ENCODE peak calls at places on chromosome 9, in four cellular contexts. P is activated CD4-positive, alpha-beta T cell treated with anti-CD3 and anti-CD28 coated beads, Interleukin-2, amount 50 U/mL, for 48 hours; U is left cardiac atrium; X is nucleus accumbens. H is an unnamed sample.

GRCh38 chr9:28808042-28808441 is 1234.8 kb upstream of the C9orf72 start:
- DNase-seq in P (no peak), U (no peak), X (no peak), H (peak)

GRCh38 chr9:2459756-2460155 is 161.8 kb upstream of the VLDLR start:
- DNase-seq in P (no peak), U (no peak), X (peak), H (no peak)

GRCh38 chr9:137303031-137303892 is 1.2 kb upstream of the NRARP start:
- DNase-seq in P (no peak), U (peak), X (no peak), H (peak)

GRCh38 chr9:112037281-112038016 is 137.6 kb downstream of the SUSD1 start:
- DNase-seq in P (peak), U (no peak), X (no peak), H (no peak)

GRCh38 chr9:88237454-88238280 is 99.4 kb upstream of the SPATA31C2 start:
- DNase-seq in P (no peak), U (no peak), X (no peak), H (no peak)

GRCh38 chr9:126719677-126720435 is 85.0 kb upstream of the ZBTB43 start:
- DNase-seq in P (peak), U (peak), X (peak), H (peak)

GRCh38 chr9:562330-562729 is 279.2 kb upstream of the DMRT1 start:
- DNase-seq in P (no peak), U (no peak), X (no peak), H (no peak)

GRCh38 chr9:36191290-36191645 is 547 bp downstream of the CLTA start:
- DNase-seq in P (peak), U (peak), X (peak), H (peak)

GRCh38 chr9:686381-686813 is 155.1 kb upstream of the DMRT1 start:
- DNase-seq in P (no peak), U (peak), X (no peak), H (no peak)

GRCh38 chr9:14097215-14097614 is 216.7 kb downstream of the NFIB start:
- DNase-seq in P (no peak), U (no peak), X (no peak), H (peak)

GRCh38 chr9:137605146-137606004 is at the start of gene ARRDC1:
- DNase-seq in P (peak), U (peak), X (peak), H (peak)

GRCh38 chr9:125437771-125438221 is 176.2 kb downstream of the GAPVD1 start:
- DNase-seq in P (no peak), U (no peak), X (no peak), H (no peak)

GRCh38 chr9:109273869-109274268 is 47.0 kb downstream of the EPB41L4B start:
- DNase-seq in P (no peak), U (no peak), X (no peak), H (no peak)

GRCh38 chr9:5577225-5577624 is 51.7 kb upstream of the RIC1 start:
- DNase-seq in P (no peak), U (no peak), X (no peak), H (no peak)

GRCh38 chr9:130199605-130200004 is 27.4 kb downstream of the NCS1 start:
- DNase-seq in P (no peak), U (no peak), X (no peak), H (no peak)

GRCh38 chr9:115333671-115334070 is 215.7 kb upstream of the TNC start:
- DNase-seq in P (no peak), U (no peak), X (no peak), H (no peak)

GRCh38 chr9:127862075-127863011 is 7.9 kb upstream of the ENG start:
- DNase-seq in P (peak), U (peak), X (peak), H (no peak)

GRCh38 chr9:7320139-7320538 is 479.4 kb downstream of the DMAC1 start:
- DNase-seq in P (no peak), U (no peak), X (no peak), H (no peak)

GRCh38 chr9:93598647-93599241 is 22.4 kb downstream of the PHF2 start:
- DNase-seq in P (no peak), U (no peak), X (no peak), H (no peak)

GRCh38 chr9:79757906-79758669 is 186.3 kb downstream of the TLE4 start:
- DNase-seq in P (no peak), U (no peak), X (no peak), H (peak)

GRCh38 chr9:4760122-4760521 is 19.1 kb upstream of the AK3 start:
- DNase-seq in P (no peak), U (no peak), X (no peak), H (no peak)

GRCh38 chr9:117060963-117061362 is 353.9 kb downstream of the ASTN2 start:
- DNase-seq in P (no peak), U (no peak), X (no peak), H (no peak)

GRCh38 chr9:78023003-78023741 is 8.4 kb downstream of the GNAQ start:
- DNase-seq in P (no peak), U (no peak), X (no peak), H (peak)

GRCh38 chr9:95874989-95875304 is 544 bp upstream of the ERCC6L2 start:
- DNase-seq in P (peak), U (peak), X (peak), H (peak)

GRCh38 chr9:134134949-134135342 is 936 bp upstream of the WDR5 start:
- DNase-seq in P (peak), U (no peak), X (no peak), H (no peak)

GRCh38 chr9:119164716-119165115 is 204.5 kb downstream of the BRINP1 start:
- DNase-seq in P (no peak), U (no peak), X (no peak), H (no peak)

GRCh38 chr9:81824802-81825770 is 103.1 kb upstream of the SPATA31D4 start:
- DNase-seq in P (no peak), U (no peak), X (no peak), H (no peak)

GRCh38 chr9:77588319-77588937 is 59.7 kb downstream of the GNA14 start:
- DNase-seq in P (no peak), U (no peak), X (no peak), H (peak)